ENCODE peak calls at places on chromosomes 7 and 10, in six cellular contexts. C is endothelial cell of umbilical vein, N is brain microvascular endothelial cell, H is SJSA1, E is GM23338, J is RWPE1. X is an unnamed sample.

GRCh38 chr7:20064974-20065862 is 152.0 kb downstream of the MACC1 start:
- DNase-seq in N (peak), J (no peak), C (no peak), H (peak), E (no peak), X (no peak)

GRCh38 chr10:89625041-89625765 is 19.8 kb downstream of the PANK1 start:
- DNase-seq in C (no peak), N (peak), H (peak), E (no peak), J (no peak), X (no peak)

GRCh38 chr7:21426958-21427860 is 674 bp upstream of the SP4 start:
- DNase-seq in E (peak), H (peak), N (peak), J (peak), C (peak), X (peak)

GRCh38 chr10:113666682-113667252 is 2.9 kb upstream of the NRAP start:
- DNase-seq in N (peak), J (no peak), E (no peak), C (no peak), H (peak), X (no peak)

GRCh38 chr7:36661135-36661840 is 63.0 kb downstream of the AOAH start:
- DNase-seq in E (peak), N (no peak), H (peak), J (peak), C (no peak), X (no peak)

GRCh38 chr7:73741600-73741999 is 3.0 kb upstream of the ABHD11 start:
- DNase-seq in N (no peak), C (no peak), H (no peak), J (no peak), E (peak), X (no peak)

GRCh38 chr7:107180378-107180777 is 11.6 kb downstream of the HBP1 start:
- DNase-seq in J (peak), E (no peak), H (no peak), N (peak), C (peak), X (no peak)

GRCh38 chr7:150663802-150664494 is 21.6 kb upstream of the GIMAP2 start:
- DNase-seq in C (no peak), N (no peak), J (no peak), H (no peak), E (no peak), X (no peak)

GRCh38 chr7:36084485-36085091 is 68.5 kb upstream of the EEPD1 start:
- DNase-seq in C (no peak), E (peak), J (peak), H (peak), N (peak), X (peak)

GRCh38 chr7:2452074-2452507 is 24.1 kb downstream of the GRIFIN start:
- DNase-seq in J (no peak), E (peak), H (no peak), N (no peak), C (no peak), X (no peak)

GRCh38 chr7:75989726-75990388 is 4.5 kb downstream of the TMEM120A start:
- DNase-seq in E (no peak), H (no peak), C (no peak), N (no peak), J (no peak), X (peak)

GRCh38 chr7:30463400-30464145 is 15.0 kb downstream of the NOD1 start:
- DNase-seq in N (peak), E (no peak), C (no peak), H (no peak), J (no peak), X (no peak)

GRCh38 chr10:60943372-60944158 is 420 bp downstream of the RHOBTB1 start:
- DNase-seq in C (peak), H (peak), E (peak), N (peak), J (peak), X (peak)

GRCh38 chr7:95997632-95998031 is 225.3 kb downstream of the DYNC1I1 start:
- DNase-seq in E (no peak), H (no peak), N (no peak), C (no peak), J (no peak), X (no peak)

GRCh38 chr7:129741743-129742213 is 130.3 kb downstream of the NRF1 start:
- DNase-seq in C (peak), H (no peak), J (no peak), E (peak), N (no peak), X (no peak)

GRCh38 chr10:103958996-103959395 is 7.9 kb upstream of the SLK start:
- DNase-seq in E (no peak), J (peak), H (no peak), N (no peak), C (no peak), X (no peak)

GRCh38 chr7:29139796-29140195 is 6.5 kb downstream of the CPVL start:
- DNase-seq in E (no peak), C (no peak), J (peak), H (no peak), N (peak), X (no peak)

GRCh38 chr10:19921300-19922140 is 105.3 kb downstream of the PLXDC2 start:
- DNase-seq in E (no peak), J (no peak), H (no peak), C (no peak), N (peak), X (no peak)

GRCh38 chr7:132972745-132973144 is 109.1 kb downstream of the CHCHD3 start:
- DNase-seq in H (no peak), C (no peak), N (no peak), J (no peak), E (no peak), X (no peak)

GRCh38 chr7:40015790-40016296 is 65.8 kb downstream of the CDK13 start:
- DNase-seq in J (no peak), C (peak), E (no peak), N (peak), H (no peak), X (no peak)

GRCh38 chr10:26367771-26368170 is 70.4 kb upstream of the APBB1IP start:
- DNase-seq in N (peak), E (peak), C (no peak), H (no peak), J (peak), X (peak)

GRCh38 chr10:29353291-29353690 is 64.4 kb downstream of the LYZL1 start:
- DNase-seq in J (no peak), H (no peak), E (no peak), N (no peak), C (no peak), X (no peak)

GRCh38 chr10:118045842-118046490 is 775 bp downstream of the RAB11FIP2 start:
- DNase-seq in J (peak), C (peak), H (no peak), N (peak), E (peak), X (peak)

GRCh38 chr7:122145937-122146336 is 1.9 kb upstream of the AASS start:
- DNase-seq in J (no peak), E (peak), N (no peak), C (no peak), H (no peak), X (no peak)
- H3K27ac ChIP-seq in J (no peak), E (peak), N (no peak), C (no peak), H (no peak), X (peak)

GRCh38 chr10:129531195-129531968 is 64.3 kb downstream of the MGMT start:
- DNase-seq in H (no peak), E (peak), C (no peak), J (peak), N (peak), X (no peak)

GRCh38 chr10:129531969-129532660 is 65.1 kb downstream of the MGMT start:
- DNase-seq in J (no peak), H (peak), N (peak), C (no peak), E (no peak), X (no peak)

GRCh38 chr10:129534826-129535225 is 67.8 kb downstream of the MGMT start:
- DNase-seq in J (no peak), H (no peak), N (no peak), C (no peak), E (no peak), X (no peak)

GRCh38 chr10:129532838-129533237 is 65.8 kb downstream of the MGMT start:
- DNase-seq in N (no peak), E (no peak), H (no peak), C (peak), J (no peak), X (no peak)

DNA sequence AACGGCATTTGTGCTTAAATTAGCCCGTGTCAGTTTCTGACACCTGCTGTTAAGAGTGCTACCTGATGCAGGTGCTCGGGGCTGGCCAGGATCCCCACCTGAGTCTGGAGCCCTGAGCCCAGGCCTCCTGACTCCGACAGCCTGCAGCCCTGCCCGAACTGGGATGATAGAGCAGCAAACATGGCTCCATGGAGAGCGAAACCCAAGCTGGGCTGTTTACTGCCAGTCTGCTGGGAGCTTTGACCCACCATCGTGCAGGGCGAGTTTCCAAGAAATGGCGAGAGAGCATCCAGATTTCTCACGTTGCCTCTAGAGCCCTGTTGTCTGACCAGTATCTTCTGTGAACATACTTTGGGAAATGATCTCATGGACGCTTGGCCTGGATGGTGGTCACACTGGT is 66.2 kb downstream of the MGMT start:
- DNase-seq in N (no peak), H (no peak), J (no peak), C (no peak), E (no peak), X (no peak)
- H3K27ac ChIP-seq in N (no peak), H (no peak), J (no peak), C (no peak), E (no peak), X (no peak)

GRCh38 chr10:121078672-121079102 is 227.5 kb downstream of the WDR11 start:
- DNase-seq in J (peak), E (no peak), C (no peak), N (no peak), H (no peak), X (no peak)
- H3K27ac ChIP-seq in J (peak), E (no peak), C (no peak), N (no peak), H (no peak), X (no peak)

GRCh38 chr10:63477927-63478326 is 12.2 kb upstream of the JMJD1C start:
- DNase-seq in J (no peak), H (no peak), E (no peak), C (no peak), N (no peak), X (no peak)
- H3K27ac ChIP-seq in J (no peak), H (no peak), E (peak), C (no peak), N (no peak), X (no peak)

GRCh38 chr7:23474098-23474828 is 4.0 kb upstream of the IGF2BP3 start:
- DNase-seq in N (peak), H (peak), C (peak), J (peak), E (peak), X (no peak)
- H3K27ac ChIP-seq in N (peak), H (peak), C (peak), J (peak), E (peak), X (no peak)

GRCh38 chr10:3741688-3742461 is 43.1 kb downstream of the KLF6 start:
- DNase-seq in H (peak), J (no peak), E (no peak), N (no peak), C (no peak), X (no peak)
- H3K27ac ChIP-seq in H (peak), J (no peak), E (no peak), N (no peak), C (no peak), X (no peak)

GRCh38 chr10:132940791-132941465 is 1.4 kb downstream of the CFAP46 start:
- DNase-seq in J (no peak), H (no peak), E (no peak), C (no peak), N (no peak), X (no peak)

GRCh38 chr10:132939957-132940790 is 2.2 kb downstream of the CFAP46 start:
- DNase-seq in H (no peak), N (peak), C (peak), J (peak), E (peak), X (no peak)

GRCh38 chr10:132937861-132938260 is 4.5 kb downstream of the CFAP46 start:
- DNase-seq in N (no peak), C (no peak), J (no peak), E (no peak), H (no peak), X (no peak)

GRCh38 chr10:132938472-132939329 is 3.7 kb downstream of the CFAP46 start:
- DNase-seq in C (no peak), E (peak), H (no peak), J (no peak), N (peak), X (no peak)

GRCh38 chr10:132939378-132939955 is 2.9 kb downstream of the CFAP46 start:
- DNase-seq in H (no peak), E (no peak), J (no peak), C (no peak), N (no peak), X (no peak)
- H3K27ac ChIP-seq in H (no peak), E (no peak), J (no peak), C (no peak), N (no peak), X (no peak)

DNA sequence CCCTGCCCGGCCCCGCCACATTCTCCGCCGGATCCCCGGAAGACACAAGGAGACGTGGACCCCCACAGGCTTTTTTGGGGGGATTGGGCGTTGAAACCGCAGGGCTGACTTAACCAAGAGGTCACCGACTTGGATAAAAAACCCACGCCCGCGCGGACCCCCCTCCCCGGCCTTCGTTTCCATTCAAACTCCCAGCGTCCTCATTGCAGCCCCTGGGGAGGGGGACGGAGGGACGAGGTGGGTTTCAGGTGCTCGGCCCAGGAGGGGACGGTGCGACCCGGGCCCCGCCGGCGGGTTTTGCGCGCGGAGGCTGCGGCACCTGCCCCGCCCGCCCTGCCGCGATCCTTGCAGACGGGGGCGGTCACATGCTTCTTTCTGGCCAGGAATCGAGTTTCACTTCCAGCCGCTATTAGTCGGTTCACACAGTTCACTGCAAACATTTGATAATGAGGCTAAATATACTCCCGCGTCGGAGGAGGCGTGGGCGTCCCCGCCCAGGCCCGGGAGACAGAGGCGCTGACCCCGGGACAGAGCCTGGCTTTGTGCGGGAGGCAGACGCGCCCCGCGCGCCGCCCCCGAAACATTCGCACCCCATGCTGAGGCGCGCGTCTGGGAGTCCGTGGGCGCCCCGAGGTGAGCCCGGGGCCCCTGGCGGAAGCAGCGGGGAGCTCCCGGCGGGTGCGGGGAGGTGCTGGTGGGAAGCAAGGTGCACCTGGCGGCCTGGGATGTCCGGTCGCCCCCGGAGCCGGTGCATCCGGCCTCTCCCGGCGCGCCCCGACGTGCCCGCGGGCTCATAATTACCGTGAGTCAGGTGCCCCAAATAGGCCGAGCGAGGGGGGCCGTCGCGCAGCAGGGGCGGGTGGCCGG is 2.7 kb upstream of the PDGFA start:
- DNase-seq in N (no peak), H (no peak), C (peak), J (peak), E (peak), X (peak)
- H3K27ac ChIP-seq in N (no peak), H (no peak), C (no peak), J (peak), E (no peak), X (peak)

GRCh38 chr10:6601224-6601805 is 21.2 kb upstream of the PRKCQ start:
- DNase-seq in N (no peak), J (no peak), E (no peak), H (no peak), C (no peak), X (no peak)

GRCh38 chr10:6598679-6599078 is 18.6 kb upstream of the PRKCQ start:
- DNase-seq in N (no peak), J (no peak), H (no peak), E (no peak), C (no peak), X (no peak)

GRCh38 chr10:6595499-6595898 is 15.4 kb upstream of the PRKCQ start:
- DNase-seq in N (no peak), H (no peak), C (no peak), J (no peak), E (no peak), X (no peak)

GRCh38 chr10:6600224-6600987 is 20.3 kb upstream of the PRKCQ start:
- DNase-seq in C (no peak), J (no peak), E (no peak), H (no peak), N (no peak), X (no peak)

DNA sequence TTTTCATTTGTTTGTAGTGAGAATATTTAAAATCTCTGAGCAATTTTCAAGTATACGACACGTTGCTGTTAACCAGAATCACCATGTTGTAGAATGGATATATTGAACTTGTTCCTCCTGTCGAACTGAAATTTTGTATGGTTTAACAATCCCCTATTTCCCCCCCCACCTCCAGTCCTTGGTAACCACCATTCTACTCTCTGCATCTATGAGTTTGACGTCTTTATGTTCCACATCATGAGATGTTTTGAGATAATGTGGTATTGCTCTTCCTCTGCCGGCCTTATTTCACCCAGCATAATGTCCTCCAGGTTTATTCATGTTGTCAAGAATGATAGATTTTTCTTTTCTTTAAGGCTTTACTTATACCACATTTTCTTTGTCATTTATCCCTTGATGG is 17.4 kb upstream of the PRKCQ start:
- DNase-seq in J (no peak), N (no peak), H (no peak), E (no peak), C (no peak), X (no peak)
- H3K27ac ChIP-seq in J (no peak), N (no peak), H (no peak), E (no peak), C (no peak), X (no peak)